ENCODE peak calls at places on chromosomes 3 and 15, in eight cellular contexts. R, O, J, C, Y, W, N and G are unnamed samples.

GRCh38 chr3:55819005-55819404 is 331.9 kb upstream of the WNT5A start:
- DNase-seq in C (no peak), J (no peak), R (no peak), N (no peak), W (no peak), O (no peak), Y (no peak), G (no peak)

GRCh38 chr3:106348142-106348690 is 479.4 kb upstream of the CBLB start:
- DNase-seq in N (no peak), J (no peak), W (no peak), R (no peak), O (no peak), Y (no peak), C (no peak), G (no peak)

GRCh38 chr3:195806211-195806915 is 5.4 kb downstream of the MUC4 start:
- DNase-seq in W (no peak), Y (no peak), C (no peak), O (no peak), N (no peak), J (no peak), R (peak), G (no peak)

GRCh38 chr3:120420855-120421570 is 29.8 kb downstream of the FSTL1 start:
- DNase-seq in W (no peak), Y (no peak), R (no peak), C (no peak), N (no peak), O (peak), J (no peak), G (no peak)

GRCh38 chr15:75008249-75009017 is 13.1 kb downstream of the SCAMP5 start:
- DNase-seq in O (no peak), R (peak), W (no peak), C (no peak), J (no peak), N (no peak), Y (no peak), G (no peak)

GRCh38 chr15:72113347-72114031 is 4.5 kb downstream of the MYO9A start:
- DNase-seq in C (no peak), R (no peak), O (no peak), W (no peak), Y (no peak), J (peak), N (no peak), G (no peak)

GRCh38 chr3:123431658-123432323 is 17.1 kb downstream of the ADCY5 start:
- DNase-seq in R (no peak), W (no peak), N (no peak), C (no peak), Y (no peak), J (no peak), O (no peak), G (no peak)

GRCh38 chr15:50452927-50453326 is 28.7 kb downstream of the USP8 start:
- DNase-seq in Y (no peak), O (no peak), C (no peak), W (no peak), J (no peak), N (no peak), R (no peak), G (no peak)

GRCh38 chr3:141012571-141012970 is 38.6 kb upstream of the SPSB4 start:
- DNase-seq in Y (no peak), N (no peak), O (no peak), J (no peak), R (no peak), W (no peak), C (no peak), G (no peak)

GRCh38 chr3:127469760-127470159 is 120.8 kb downstream of the TPRA1 start:
- DNase-seq in W (no peak), Y (no peak), J (no peak), N (no peak), C (no peak), R (no peak), O (no peak), G (no peak)

GRCh38 chr3:176141837-176142236 is 1055.4 kb downstream of the TBL1XR1 start:
- DNase-seq in J (no peak), N (no peak), R (no peak), O (no peak), Y (no peak), W (no peak), C (no peak), G (no peak)

GRCh38 chr3:64238971-64239667 is 13.9 kb upstream of the PRICKLE2 start:
- DNase-seq in R (no peak), J (peak), C (no peak), W (peak), O (peak), N (no peak), Y (no peak), G (no peak)

GRCh38 chr3:114860526-114860925 is 286.6 kb downstream of the ZBTB20 start:
- DNase-seq in W (no peak), N (no peak), C (no peak), Y (no peak), J (no peak), O (no peak), R (no peak), G (no peak)

GRCh38 chr3:62445267-62445666 is 71.9 kb upstream of the FEZF2 start:
- DNase-seq in R (peak), W (peak), C (no peak), J (peak), Y (no peak), N (no peak), O (no peak), G (no peak)